ENCODE peak calls at places on chromosomes 7 and 10, in seven cellular contexts. H, R, B, M, U, J and T are unnamed samples.
A peak's percentile ranks its signal among the peaks of the same experiment; 100 is the strongest.

GRCh38 chr10:15237351-15237750 is 68.9 kb upstream of the NMT2 start:
- DNase-seq in M (peak; percentile 79), H (peak; percentile 58), J (no peak), B (no peak), U (no peak), R (peak; percentile 68), T (peak; percentile 35)

GRCh38 chr10:86348321-86349210 is 18.0 kb downstream of the GRID1 start:
- DNase-seq in J (no peak), R (no peak), B (no peak), U (peak; percentile 43), M (peak; percentile 10), H (peak; percentile 22), T (no peak)

GRCh38 chr10:90125966-90126600 is 424.7 kb downstream of the KIF20B start:
- DNase-seq in R (no peak), M (peak; percentile 87), B (no peak), U (no peak), J (no peak), H (peak; percentile 52), T (no peak)

GRCh38 chr7:80018941-80019808 is 115.5 kb upstream of the GNAI1 start:
- DNase-seq in H (peak; percentile 78), M (peak; percentile 70), B (no peak), U (peak; percentile 26), J (peak; percentile 4), R (peak; percentile 29), T (no peak)

GRCh38 chr10:119265691-119266090 is 58.3 kb downstream of the GRK5 start:
- DNase-seq in M (no peak), R (no peak), U (no peak), H (no peak), B (no peak), J (no peak), T (no peak)

GRCh38 chr10:81870472-81870871 is 4.5 kb upstream of the NRG3 start:
- DNase-seq in H (no peak), R (no peak), B (no peak), J (no peak), U (no peak), M (no peak), T (no peak)

GRCh38 chr7:35623381-35623780 is 71.6 kb downstream of the HERPUD2 start:
- DNase-seq in B (no peak), H (no peak), U (no peak), M (no peak), J (no peak), R (no peak), T (no peak)

GRCh38 chr10:131748831-131749766 is 151.7 kb upstream of the PPP2R2D start:
- DNase-seq in M (no peak), R (peak; percentile 18), H (no peak), U (no peak), J (no peak), B (no peak), T (no peak)

GRCh38 chr10:133124357-133125211 is 35.4 kb upstream of the KNDC1 start:
- DNase-seq in U (peak; percentile 56), R (no peak), M (peak; percentile 10), H (peak; percentile 16), B (no peak), J (no peak), T (no peak)

GRCh38 chr7:135169141-135169935 is 1.2 kb downstream of the CYREN start:
- DNase-seq in U (no peak), J (no peak), M (peak; percentile 27), R (peak; percentile 65), H (peak; percentile 42), B (no peak), T (no peak)

GRCh38 chr10:5977471-5978370 is at the start of gene IL15RA:
- DNase-seq in R (peak; percentile 42), J (peak; percentile 2), B (no peak), U (peak; percentile 88), M (peak; percentile 63), H (peak; percentile 51), T (no peak)

GRCh38 chr10:21194510-21194993 is 297.4 kb upstream of the NEBL start:
- DNase-seq in M (peak; percentile 66), J (peak; percentile 17), H (peak; percentile 81), B (no peak), U (peak; percentile 48), R (peak; percentile 91), T (peak; percentile 78)

GRCh38 chr10:95406651-95407280 is 116.0 kb upstream of the PDLIM1 start:
- DNase-seq in J (no peak), B (no peak), R (peak; percentile 65), H (no peak), U (peak; percentile 61), M (peak; percentile 8), T (no peak)

GRCh38 chr10:107232013-107232412 is 67.5 kb upstream of the SORCS1 start:
- DNase-seq in M (no peak), R (no peak), H (no peak), J (no peak), U (no peak), B (no peak), T (no peak)

GRCh38 chr10:27225011-27225590 is 15.5 kb downstream of the ACBD5 start:
- DNase-seq in R (no peak), U (no peak), M (no peak), B (no peak), H (no peak), J (no peak), T (no peak)

GRCh38 chr10:59006511-59007306 is 169.7 kb upstream of the PHYHIPL start:
- DNase-seq in J (no peak), H (peak; percentile 89), R (peak; percentile 95), M (peak; percentile 80), B (no peak), U (no peak), T (peak; percentile 86)

GRCh38 chr7:30206942-30207341 is 72.2 kb downstream of the MTURN start:
- DNase-seq in B (no peak), M (no peak), U (no peak), J (no peak), H (no peak), R (peak; percentile 34), T (no peak)

GRCh38 chr10:125662616-125663015 is 20.3 kb downstream of the TEX36 start:
- DNase-seq in U (no peak), R (no peak), H (peak; percentile 25), J (no peak), B (no peak), M (no peak), T (no peak)

GRCh38 chr10:34049469-34049868 is 715.0 kb upstream of the NRP1 start:
- DNase-seq in M (no peak), H (peak; percentile 16), R (no peak), J (no peak), B (no peak), U (no peak), T (no peak)

GRCh38 chr10:51937313-51937712 is 237.9 kb upstream of the CSTF2T start:
- DNase-seq in R (no peak), H (peak; percentile 88), M (peak; percentile 62), B (peak; percentile 52), J (no peak), U (no peak), T (no peak)

GRCh38 chr7:122886357-122887081 is at the start of gene CADPS2:
- DNase-seq in B (no peak), U (peak; percentile 92), H (peak; percentile 93), R (peak; percentile 70), J (peak; percentile 92), M (peak; percentile 87), T (peak; percentile 45)

GRCh38 chr7:28986723-28987122 is 28.6 kb upstream of the TRIL start:
- DNase-seq in U (no peak), J (no peak), R (peak; percentile 67), H (peak; percentile 77), M (peak; percentile 88), B (peak; percentile 59), T (no peak)